ENCODE peak calls at places on chromosomes 1 and 21, in seven cellular contexts. K, A, F, I, P, B and E are unnamed samples.
A peak's percentile ranks its signal among the peaks of the same experiment; 100 is the strongest.

GRCh38 chr1:224259986-224260385 is 70.0 kb downstream of the NVL start:
- DNase-seq in P (no peak), A (no peak), B (no peak), K (no peak), F (no peak), I (no peak), E (no peak)

GRCh38 chr1:168053681-168054080 is 83.0 kb downstream of the GPR161 start:
- DNase-seq in A (no peak), K (no peak), F (no peak), I (no peak), P (no peak), B (no peak), E (no peak)

GRCh38 chr1:186680031-186681012 is at the start of gene PTGS2:
- DNase-seq in P (peak; percentile 83), F (peak; percentile 96), K (peak; percentile 95), A (peak; percentile 56), B (peak; percentile 59), I (peak; percentile 97), E (peak; percentile 93)

GRCh38 chr1:112882271-112882744 is 73.7 kb downstream of the SLC16A1 start:
- DNase-seq in P (no peak), B (no peak), I (no peak), A (no peak), F (no peak), K (no peak), E (no peak)

GRCh38 chr1:23424171-23424959 is at the start of gene TCEA3:
- DNase-seq in K (peak; percentile 44), F (peak; percentile 40), P (peak; percentile 69), I (peak; percentile 42), A (no peak), B (no peak), E (no peak)

GRCh38 chr1:30679201-30679975 is 44.0 kb downstream of the MATN1 start:
- DNase-seq in P (no peak), B (no peak), A (no peak), I (no peak), K (no peak), F (no peak), E (no peak)

GRCh38 chr1:54582566-54583306 is 34.7 kb downstream of the ACOT11 start:
- DNase-seq in A (peak; percentile 36), F (peak; percentile 70), B (no peak), K (peak; percentile 71), P (peak; percentile 78), I (no peak), E (no peak)

GRCh38 chr1:1208713-1209433 is 2.5 kb upstream of the TNFRSF18 start:
- DNase-seq in K (no peak), I (no peak), F (no peak), B (no peak), P (no peak), A (no peak), E (peak; percentile 30)

GRCh38 chr1:115332813-115333608 is 5.0 kb downstream of the NGF start:
- DNase-seq in F (peak; percentile 40), K (no peak), B (peak; percentile 32), I (peak; percentile 64), A (no peak), P (no peak), E (peak; percentile 81)

GRCh38 chr21:37166733-37167132 is 93.7 kb downstream of the TTC3 start:
- DNase-seq in P (no peak), K (peak; percentile 43), F (peak; percentile 51), I (no peak), A (no peak), B (no peak), E (no peak)

GRCh38 chr1:27878787-27879335 is 6.5 kb downstream of the THEMIS2 start:
- DNase-seq in B (no peak), I (no peak), F (no peak), A (no peak), K (no peak), P (no peak), E (no peak)

DNA sequence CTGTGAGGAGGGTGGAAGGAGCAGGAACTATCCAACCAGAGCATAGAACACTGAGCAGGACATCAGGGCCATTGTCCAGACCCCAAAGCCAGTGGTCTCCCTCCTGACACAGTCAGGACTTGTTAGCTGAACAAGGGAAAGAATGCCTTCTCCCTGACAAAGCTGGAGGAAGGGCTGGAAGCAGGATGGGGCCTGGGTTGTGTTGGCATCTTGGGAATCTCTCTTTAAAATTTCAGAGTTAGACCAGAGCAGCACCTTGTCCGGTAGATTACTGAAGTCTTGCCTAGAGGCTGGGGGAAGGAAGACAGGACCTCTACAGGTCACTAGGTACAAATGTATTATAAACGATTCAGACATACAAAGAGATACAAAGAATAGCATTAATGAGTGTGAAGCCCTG is 35.0 kb upstream of the ATP2B4 start:
- DNase-seq in B (no peak), I (no peak), A (no peak), F (no peak), K (no peak), P (no peak), E (no peak)
- H3K18ac ChIP-seq in B (peak overlapping the region; percentile 99), I (peak overlapping the region; percentile 62), A (peak overlapping the region; percentile 44), F (peak overlapping the region; percentile 46), K (no peak overlapping the region), P (peak overlapping the region; percentile 78), E (peak overlapping the region; percentile 84)

DNA sequence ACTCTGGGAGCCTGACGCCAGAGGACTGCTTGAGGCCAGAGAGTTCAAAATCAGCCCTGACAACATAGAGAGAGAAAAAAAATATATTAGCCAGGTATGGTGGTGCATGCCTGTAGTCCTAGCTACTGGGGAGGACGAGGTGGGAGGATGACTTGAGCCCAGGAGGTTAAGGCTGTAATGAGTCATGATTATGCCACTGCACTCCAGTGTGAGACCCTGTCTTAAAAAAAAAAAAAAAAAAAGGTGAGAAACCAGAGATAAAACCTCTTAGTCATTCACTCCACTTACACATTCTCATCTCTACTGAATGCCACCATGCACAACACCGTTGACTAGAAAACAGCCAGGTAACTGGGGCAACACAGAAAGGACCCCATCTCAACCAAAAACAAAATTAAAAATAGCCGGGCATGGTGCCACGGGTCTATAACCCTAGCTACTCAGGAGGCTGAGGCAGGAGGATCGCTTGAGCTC is 178.1 kb downstream of the SLC45A1 start:
- DNase-seq in I (no peak), A (no peak), P (no peak), F (peak; percentile 56), B (peak; percentile 64), K (no peak), E (peak; percentile 19)
- H3K18ac ChIP-seq in I (no peak overlapping the region), A (no peak overlapping the region), P (no peak overlapping the region), F (no peak overlapping the region), B (no peak overlapping the region), K (no peak overlapping the region), E (no peak overlapping the region)

GRCh38 chr1:82944192-82944591 is 1054.7 kb downstream of the TTLL7 start:
- DNase-seq in F (no peak), I (no peak), K (no peak), A (no peak), B (no peak), P (no peak), E (no peak)
- H3K18ac ChIP-seq in F (no peak overlapping the region), I (no peak overlapping the region), K (no peak overlapping the region), A (no peak overlapping the region), B (no peak overlapping the region), P (no peak overlapping the region), E (no peak overlapping the region)

GRCh38 chr1:86068126-86068805 is 88.3 kb downstream of the COL24A1 start:
- DNase-seq in K (peak; percentile 28), B (no peak), F (peak; percentile 10), A (no peak), P (no peak), I (no peak), E (peak; percentile 57)
- H3K18ac ChIP-seq in K (no peak overlapping the region), B (no peak overlapping the region), F (no peak overlapping the region), A (no peak overlapping the region), P (no peak overlapping the region), I (no peak overlapping the region), E (peak overlapping the region; percentile 21)